ENCODE peak calls at places on chromosomes 16 and 17, in eight cellular contexts. P is fibroblast of lung; O is A673; G is substantia nigra; D is pancreas; C is CD8-positive, alpha-beta T cell; E is AG04450; W is mammary epithelial cell. N is an unnamed sample.

GRCh38 chr16:23408242-23409201 is 44.5 kb downstream of the COG7 start:
- DNase-seq in P (peak; percentile 74), O (peak; percentile 38), G (peak; percentile 20), D (peak; percentile 69), C (no peak), E (no peak), W (no peak), N (no peak)

GRCh38 chr17:7797976-7798375 is 36.0 kb upstream of the KDM6B start:
- DNase-seq in P (no peak), O (no peak), G (no peak), D (no peak), C (no peak), E (no peak), W (no peak), N (no peak)

GRCh38 chr16:3035289-3035971 is 1.3 kb downstream of the BICDL2 start:
- DNase-seq in P (no peak), O (no peak), G (no peak), D (peak; percentile 90), C (no peak), E (no peak), W (no peak), N (no peak)

GRCh38 chr16:58027341-58028167 is 2.0 kb downstream of the MMP15 start:
- DNase-seq in P (peak; percentile 25), O (no peak), G (no peak), D (peak; percentile 66), C (no peak), E (no peak), W (peak; percentile 28), N (no peak)

GRCh38 chr17:79657861-79658810 is 47.3 kb upstream of the RBFOX3 start:
- DNase-seq in P (no peak), O (no peak), G (no peak), D (no peak), C (no peak), E (no peak), W (no peak), N (no peak)

GRCh38 chr17:62704381-62704971 is 77.0 kb downstream of the MRC2 start:
- DNase-seq in P (peak; percentile 51), O (peak; percentile 22), G (peak; percentile 24), D (peak; percentile 18), C (no peak), E (no peak), W (peak; percentile 92), N (no peak)

GRCh38 chr17:9467518-9467917 is 108.1 kb downstream of the STX8 start:
- DNase-seq in P (no peak), O (no peak), G (no peak), D (no peak), C (no peak), E (no peak), W (no peak), N (no peak)

GRCh38 chr16:2969545-2970521 is 685 bp downstream of the PAQR4 start:
- DNase-seq in P (peak; percentile 41), O (peak; percentile 87), G (peak; percentile 61), D (peak; percentile 74), C (peak; percentile 67), E (peak; percentile 7), W (peak; percentile 73), N (no peak)

GRCh38 chr17:40035162-40035559 is 19.0 kb downstream of the MED24 start:
- DNase-seq in P (peak; percentile 25), O (peak; percentile 53), G (peak; percentile 9), D (no peak), C (no peak), E (no peak), W (no peak), N (no peak)

GRCh38 chr16:51153275-51153991 is 2.4 kb upstream of the SALL1 start:
- DNase-seq in P (peak; percentile 52), O (no peak), G (peak; percentile 29), D (no peak), C (no peak), E (no peak), W (no peak), N (no peak)

GRCh38 chr16:51152691-51153261 is 1.7 kb upstream of the SALL1 start:
- DNase-seq in P (no peak), O (peak; percentile 39), G (peak; percentile 41), D (no peak), C (no peak), E (no peak), W (no peak), N (no peak)

GRCh38 chr16:51155901-51156810 is 5.1 kb upstream of the SALL1 start:
- DNase-seq in P (peak; percentile 76), O (peak; percentile 53), G (peak; percentile 27), D (no peak), C (no peak), E (no peak), W (no peak), N (no peak)

GRCh38 chr16:51155199-51155607 is 4.1 kb upstream of the SALL1 start:
- DNase-seq in P (peak; percentile 74), O (peak; percentile 22), G (peak; percentile 48), D (no peak), C (no peak), E (no peak), W (no peak), N (no peak)

GRCh38 chr16:51154271-51155171 is 3.5 kb upstream of the SALL1 start:
- DNase-seq in P (peak; percentile 57), O (no peak), G (peak; percentile 56), D (no peak), C (no peak), E (no peak), W (no peak), N (no peak)
- H3K27ac ChIP-seq in P (no peak overlapping the region), O (no peak overlapping the region), G (peak overlapping the region; percentile 99), D (no peak overlapping the region), C (no peak overlapping the region), E (peak overlapping the region; percentile 70), W (no peak overlapping the region), N (no peak overlapping the region)

DNA sequence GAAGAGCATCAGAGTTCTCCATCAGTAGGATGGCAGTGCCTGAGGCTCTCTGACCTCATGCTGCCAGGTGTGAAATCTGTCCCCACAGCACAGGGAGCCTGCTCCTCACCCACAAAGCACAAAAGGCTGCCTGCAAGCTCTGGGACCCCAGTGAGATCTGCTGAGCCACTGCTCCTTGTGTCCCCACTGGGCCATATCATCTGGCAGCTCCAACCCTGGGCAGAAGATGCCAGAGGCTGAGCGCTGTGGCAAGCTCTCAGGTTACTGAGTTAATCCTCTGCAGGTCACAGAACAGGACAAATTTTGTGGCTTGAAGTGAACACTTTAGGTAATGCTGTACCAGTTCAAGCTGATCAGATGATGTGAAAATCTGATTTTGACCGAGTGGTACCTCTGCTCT is 26.7 kb upstream of the ERN1 start:
- DNase-seq in P (no peak), O (no peak), G (no peak), D (no peak), C (no peak), E (no peak), W (no peak), N (no peak)
- H3K27ac ChIP-seq in P (no peak overlapping the region), O (no peak overlapping the region), G (peak overlapping the region; percentile 89), D (peak overlapping the region; percentile 43), C (no peak overlapping the region), E (no peak overlapping the region), W (no peak overlapping the region), N (no peak overlapping the region)

DNA sequence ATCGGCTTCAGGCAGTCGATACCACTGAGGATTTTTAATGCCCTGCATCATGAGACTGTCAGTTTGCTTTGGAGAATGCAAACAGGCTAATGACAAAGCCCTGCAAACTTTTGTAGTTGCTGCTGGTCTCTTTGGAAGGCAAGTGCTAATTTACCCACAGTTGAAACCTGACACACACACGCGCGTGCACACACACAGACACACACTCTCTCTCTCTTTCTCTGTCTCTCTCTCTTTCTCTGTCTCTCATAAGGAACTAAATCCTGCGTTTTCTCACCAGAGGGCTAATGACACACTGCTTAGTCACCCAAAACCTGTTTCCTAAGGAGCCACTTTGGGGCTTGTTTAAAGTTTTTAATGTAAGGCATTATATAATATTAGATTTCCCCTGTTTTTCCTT is 110.9 kb downstream of the WWOX start:
- DNase-seq in P (peak; percentile 49), O (no peak), G (no peak), D (no peak), C (no peak), E (no peak), W (peak; percentile 89), N (peak; percentile 74)
- H3K27ac ChIP-seq in P (no peak overlapping the region), O (no peak overlapping the region), G (no peak overlapping the region), D (no peak overlapping the region), C (no peak overlapping the region), E (no peak overlapping the region), W (peak overlapping the region; percentile 85), N (peak overlapping the region; percentile 83)

GRCh38 chr16:12757546-12757945 is 46.1 kb downstream of the CPPED1 start:
- DNase-seq in P (no peak), O (no peak), G (no peak), D (no peak), C (no peak), E (no peak), W (no peak), N (no peak)
- H3K27ac ChIP-seq in P (no peak overlapping the region), O (no peak overlapping the region), G (peak overlapping the region; percentile 80), D (no peak overlapping the region), C (no peak overlapping the region), E (no peak overlapping the region), W (no peak overlapping the region), N (no peak overlapping the region)

GRCh38 chr17:15436399-15437369 is 30.7 kb downstream of the CDRT4 start:
- DNase-seq in P (no peak), O (peak; percentile 69), G (peak; percentile 60), D (no peak), C (peak; percentile 44), E (peak; percentile 13), W (no peak), N (no peak)

GRCh38 chr17:15431201-15431600 is 36.2 kb downstream of the CDRT4 start:
- DNase-seq in P (no peak), O (no peak), G (no peak), D (no peak), C (no peak), E (no peak), W (no peak), N (no peak)

GRCh38 chr17:15431766-15432165 is 35.7 kb downstream of the CDRT4 start:
- DNase-seq in P (no peak), O (no peak), G (no peak), D (no peak), C (no peak), E (no peak), W (no peak), N (no peak)

GRCh38 chr17:15432807-15433547 is 34.4 kb downstream of the CDRT4 start:
- DNase-seq in P (peak; percentile 67), O (no peak), G (no peak), D (no peak), C (no peak), E (peak; percentile 89), W (no peak), N (no peak)
- H3K27ac ChIP-seq in P (peak overlapping the region; percentile 11), O (no peak overlapping the region), G (no peak overlapping the region), D (no peak overlapping the region), C (no peak overlapping the region), E (peak overlapping the region; percentile 83), W (no peak overlapping the region), N (no peak overlapping the region)